ENCODE peak calls at places on chromosomes 11 and 22, in nine cellular contexts. One of them, this sample, is unnamed.

GRCh38 chr11:116233581-116233980 is 539.2 kb downstream of the BUD13 start:
- DNase-seq in esophagus muscularis mucosa: no peak
- DNase-seq in transverse colon: no peak
- DNase-seq in HCT116: no peak
- DNase-seq in suprapubic skin: no peak
- DNase-seq in vagina: no peak
- DNase-seq in sigmoid colon: no peak
- DNase-seq in H1: no peak
- DNase-seq in K562: no peak
- DNase-seq in this sample: no peak

GRCh38 chr22:40249286-40249685 is 71.6 kb downstream of the TNRC6B start:
- DNase-seq in esophagus muscularis mucosa: no peak
- DNase-seq in transverse colon: no peak
- DNase-seq in HCT116: no peak
- DNase-seq in suprapubic skin: no peak
- DNase-seq in vagina: no peak
- DNase-seq in sigmoid colon: no peak
- DNase-seq in H1: no peak
- DNase-seq in K562: no peak
- DNase-seq in this sample: no peak

GRCh38 chr11:133926466-133927246 is 30.1 kb downstream of the IGSF9B start:
- DNase-seq in esophagus muscularis mucosa: no peak
- DNase-seq in transverse colon: no peak
- DNase-seq in HCT116: no peak
- DNase-seq in suprapubic skin: no peak
- DNase-seq in vagina: no peak
- DNase-seq in sigmoid colon: no peak
- DNase-seq in H1: no peak
- DNase-seq in K562: no peak
- DNase-seq in this sample: no peak

GRCh38 chr11:61152816-61153592 is 8.2 kb downstream of the VPS37C start:
- DNase-seq in esophagus muscularis mucosa: no peak
- DNase-seq in transverse colon: no peak
- DNase-seq in HCT116: no peak
- DNase-seq in suprapubic skin: no peak
- DNase-seq in vagina: no peak
- DNase-seq in sigmoid colon: peak
- DNase-seq in H1: no peak
- DNase-seq in K562: no peak
- DNase-seq in this sample: no peak

GRCh38 chr22:45804986-45805325 is 133.3 kb downstream of the ATXN10 start:
- DNase-seq in esophagus muscularis mucosa: no peak
- DNase-seq in transverse colon: no peak
- DNase-seq in HCT116: peak
- DNase-seq in suprapubic skin: no peak
- DNase-seq in vagina: no peak
- DNase-seq in sigmoid colon: no peak
- DNase-seq in H1: no peak
- DNase-seq in K562: no peak
- DNase-seq in this sample: no peak

GRCh38 chr11:114059984-114060401 is 482 bp downstream of the ZBTB16 start:
- DNase-seq in esophagus muscularis mucosa: no peak
- DNase-seq in transverse colon: peak
- DNase-seq in HCT116: no peak
- DNase-seq in suprapubic skin: no peak
- DNase-seq in vagina: no peak
- DNase-seq in sigmoid colon: peak
- DNase-seq in H1: no peak
- DNase-seq in K562: peak
- DNase-seq in this sample: peak

GRCh38 chr11:46827995-46828394 is 18.1 kb downstream of the CKAP5 start:
- DNase-seq in esophagus muscularis mucosa: no peak
- DNase-seq in transverse colon: no peak
- DNase-seq in HCT116: no peak
- DNase-seq in suprapubic skin: no peak
- DNase-seq in vagina: no peak
- DNase-seq in sigmoid colon: no peak
- DNase-seq in H1: no peak
- DNase-seq in K562: no peak
- DNase-seq in this sample: no peak

GRCh38 chr11:124740277-124740882 is 638 bp downstream of the NRGN start:
- DNase-seq in esophagus muscularis mucosa: no peak
- DNase-seq in transverse colon: no peak
- DNase-seq in HCT116: no peak
- DNase-seq in suprapubic skin: peak
- DNase-seq in vagina: no peak
- DNase-seq in sigmoid colon: no peak
- DNase-seq in H1: no peak
- DNase-seq in K562: no peak
- DNase-seq in this sample: no peak

GRCh38 chr11:64842851-64843841 is 1.3 kb downstream of the CDC42BPG start:
- DNase-seq in esophagus muscularis mucosa: no peak
- DNase-seq in transverse colon: peak
- DNase-seq in HCT116: no peak
- DNase-seq in suprapubic skin: peak
- DNase-seq in vagina: no peak
- DNase-seq in sigmoid colon: no peak
- DNase-seq in H1: no peak
- DNase-seq in K562: peak
- DNase-seq in this sample: peak

GRCh38 chr11:70313945-70314344 is 43.5 kb downstream of the PPFIA1 start:
- DNase-seq in esophagus muscularis mucosa: no peak
- DNase-seq in transverse colon: no peak
- DNase-seq in HCT116: no peak
- DNase-seq in suprapubic skin: no peak
- DNase-seq in vagina: no peak
- DNase-seq in sigmoid colon: no peak
- DNase-seq in H1: no peak
- DNase-seq in K562: no peak
- DNase-seq in this sample: no peak

GRCh38 chr11:112241486-112241885 is 15.3 kb downstream of the PTS start:
- DNase-seq in esophagus muscularis mucosa: no peak
- DNase-seq in transverse colon: peak
- DNase-seq in HCT116: no peak
- DNase-seq in suprapubic skin: no peak
- DNase-seq in vagina: peak
- DNase-seq in sigmoid colon: peak
- DNase-seq in H1: no peak
- DNase-seq in K562: no peak
- DNase-seq in this sample: no peak

GRCh38 chr11:69055598-69056516 is 7.1 kb downstream of the TPCN2 start:
- DNase-seq in esophagus muscularis mucosa: no peak
- DNase-seq in transverse colon: peak
- DNase-seq in HCT116: no peak
- DNase-seq in suprapubic skin: no peak
- DNase-seq in vagina: no peak
- DNase-seq in sigmoid colon: peak
- DNase-seq in H1: no peak
- DNase-seq in K562: no peak
- DNase-seq in this sample: peak

GRCh38 chr11:118691926-118692830 is 12.7 kb upstream of the TREH start:
- DNase-seq in esophagus muscularis mucosa: no peak
- DNase-seq in transverse colon: peak
- DNase-seq in HCT116: no peak
- DNase-seq in suprapubic skin: no peak
- DNase-seq in vagina: no peak
- DNase-seq in sigmoid colon: no peak
- DNase-seq in H1: no peak
- DNase-seq in K562: no peak
- DNase-seq in this sample: no peak

GRCh38 chr11:19466314-19466713 is 225.6 kb upstream of the E2F8 start:
- DNase-seq in esophagus muscularis mucosa: no peak
- DNase-seq in transverse colon: no peak
- DNase-seq in HCT116: no peak
- DNase-seq in suprapubic skin: no peak
- DNase-seq in vagina: no peak
- DNase-seq in sigmoid colon: no peak
- DNase-seq in H1: no peak
- DNase-seq in K562: no peak
- DNase-seq in this sample: no peak

GRCh38 chr11:8018742-8019631 is 31.9 kb downstream of the EIF3F start:
- DNase-seq in esophagus muscularis mucosa: peak
- DNase-seq in transverse colon: peak
- DNase-seq in HCT116: no peak
- DNase-seq in suprapubic skin: peak
- DNase-seq in vagina: peak
- DNase-seq in sigmoid colon: peak
- DNase-seq in H1: no peak
- DNase-seq in K562: no peak
- DNase-seq in this sample: peak

GRCh38 chr11:113142508-113142907 is 171.9 kb upstream of the TTC12 start:
- DNase-seq in esophagus muscularis mucosa: no peak
- DNase-seq in transverse colon: no peak
- DNase-seq in HCT116: no peak
- DNase-seq in suprapubic skin: no peak
- DNase-seq in vagina: peak
- DNase-seq in sigmoid colon: no peak
- DNase-seq in H1: no peak
- DNase-seq in K562: no peak
- DNase-seq in this sample: no peak

GRCh38 chr11:45379162-45379863 is 93.2 kb upstream of the SYT13 start:
- DNase-seq in esophagus muscularis mucosa: no peak
- DNase-seq in transverse colon: no peak
- DNase-seq in HCT116: no peak
- DNase-seq in suprapubic skin: no peak
- DNase-seq in vagina: no peak
- DNase-seq in sigmoid colon: no peak
- DNase-seq in H1: no peak
- DNase-seq in K562: no peak
- DNase-seq in this sample: no peak

GRCh38 chr22:37626556-37627075 is 12.9 kb upstream of the SH3BP1 start:
- DNase-seq in esophagus muscularis mucosa: no peak
- DNase-seq in transverse colon: peak
- DNase-seq in HCT116: no peak
- DNase-seq in suprapubic skin: peak
- DNase-seq in vagina: no peak
- DNase-seq in sigmoid colon: no peak
- DNase-seq in H1: no peak
- DNase-seq in K562: no peak
- DNase-seq in this sample: no peak

GRCh38 chr11:112516261-112516660 is 255.6 kb upstream of the PLET1 start:
- DNase-seq in esophagus muscularis mucosa: peak
- DNase-seq in transverse colon: no peak
- DNase-seq in HCT116: no peak
- DNase-seq in suprapubic skin: no peak
- DNase-seq in vagina: no peak
- DNase-seq in sigmoid colon: no peak
- DNase-seq in H1: no peak
- DNase-seq in K562: no peak
- DNase-seq in this sample: no peak

GRCh38 chr11:72930011-72930410 is 115.8 kb downstream of the ATG16L2 start:
- DNase-seq in esophagus muscularis mucosa: no peak
- DNase-seq in transverse colon: no peak
- DNase-seq in HCT116: no peak
- DNase-seq in suprapubic skin: no peak
- DNase-seq in vagina: no peak
- DNase-seq in sigmoid colon: no peak
- DNase-seq in H1: no peak
- DNase-seq in K562: no peak
- DNase-seq in this sample: no peak

GRCh38 chr11:121367434-121367833 is 74.9 kb downstream of the SC5D start:
- DNase-seq in esophagus muscularis mucosa: no peak
- DNase-seq in transverse colon: no peak
- DNase-seq in HCT116: no peak
- DNase-seq in suprapubic skin: no peak
- DNase-seq in vagina: no peak
- DNase-seq in sigmoid colon: no peak
- DNase-seq in H1: no peak
- DNase-seq in K562: no peak
- DNase-seq in this sample: no peak

GRCh38 chr11:74004694-74005615 is 3.9 kb downstream of the UCP3 start:
- DNase-seq in esophagus muscularis mucosa: no peak
- DNase-seq in transverse colon: peak
- DNase-seq in HCT116: no peak
- DNase-seq in suprapubic skin: no peak
- DNase-seq in vagina: no peak
- DNase-seq in sigmoid colon: peak
- DNase-seq in H1: no peak
- DNase-seq in K562: peak
- DNase-seq in this sample: peak
- TF ChIP-seq POLR2AphosphoS5 in esophagus muscularis mucosa: no peak
- TF ChIP-seq POLR2AphosphoS5 in transverse colon: no peak
- TF ChIP-seq POLR2AphosphoS5 in HCT116: no peak
- TF ChIP-seq POLR2AphosphoS5 in suprapubic skin: no peak
- TF ChIP-seq POLR2AphosphoS5 in vagina: no peak
- TF ChIP-seq POLR2AphosphoS5 in sigmoid colon: no peak
- TF ChIP-seq POLR2AphosphoS5 in H1: no peak
- TF ChIP-seq POLR2AphosphoS5 in K562: no peak
- TF ChIP-seq POLR2AphosphoS5 in this sample: no peak

DNA sequence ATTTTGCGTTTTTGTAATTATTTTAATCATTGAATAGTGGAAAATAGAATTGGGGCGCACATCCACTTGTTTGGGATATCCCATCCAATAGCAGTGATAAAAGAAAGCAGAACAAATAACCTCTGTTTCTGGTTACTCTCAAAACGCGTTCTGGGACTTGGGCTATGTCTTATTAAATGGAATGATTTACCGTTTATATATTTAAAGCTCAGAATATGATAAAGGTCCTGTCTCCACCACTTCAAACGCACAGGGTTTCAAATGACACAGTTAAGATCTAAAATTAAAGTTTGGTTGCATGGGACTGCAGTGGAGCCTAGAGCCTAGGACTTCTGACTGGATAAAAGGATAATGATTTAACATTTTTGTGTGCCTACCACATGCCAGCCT is 2.3 kb upstream of the HSPA8 start:
- DNase-seq in esophagus muscularis mucosa: no peak
- DNase-seq in transverse colon: no peak
- DNase-seq in HCT116: no peak
- DNase-seq in suprapubic skin: no peak
- DNase-seq in vagina: no peak
- DNase-seq in sigmoid colon: no peak
- DNase-seq in H1: no peak
- DNase-seq in K562: no peak
- DNase-seq in this sample: no peak
- H3K27ac ChIP-seq in esophagus muscularis mucosa: peak
- H3K27ac ChIP-seq in transverse colon: peak
- H3K27ac ChIP-seq in HCT116: peak
- H3K27ac ChIP-seq in suprapubic skin: peak
- H3K27ac ChIP-seq in vagina: peak
- H3K27ac ChIP-seq in sigmoid colon: peak
- H3K27ac ChIP-seq in H1: no peak
- H3K27ac ChIP-seq in K562: peak
- H3K27ac ChIP-seq in this sample: peak

GRCh38 chr11:120326228-120326627 is 1.1 kb downstream of the TLCD5 start:
- DNase-seq in esophagus muscularis mucosa: no peak
- DNase-seq in transverse colon: no peak
- DNase-seq in HCT116: no peak
- DNase-seq in suprapubic skin: no peak
- DNase-seq in vagina: no peak
- DNase-seq in sigmoid colon: no peak
- DNase-seq in H1: no peak
- DNase-seq in K562: no peak
- DNase-seq in this sample: no peak
- H3K4me3 ChIP-seq in esophagus muscularis mucosa: peak
- H3K4me3 ChIP-seq in transverse colon: no peak
- H3K4me3 ChIP-seq in HCT116: peak
- H3K4me3 ChIP-seq in suprapubic skin: peak
- H3K4me3 ChIP-seq in vagina: no peak
- H3K4me3 ChIP-seq in sigmoid colon: peak
- H3K4me3 ChIP-seq in H1: peak
- H3K4me3 ChIP-seq in K562: no peak
- H3K4me3 ChIP-seq in this sample: peak

GRCh38 chr22:22865311-22866072 is 22.1 kb upstream of the IGLL5 start:
- DNase-seq in esophagus muscularis mucosa: peak
- DNase-seq in transverse colon: peak
- DNase-seq in HCT116: no peak
- DNase-seq in suprapubic skin: no peak
- DNase-seq in vagina: peak
- DNase-seq in sigmoid colon: no peak
- DNase-seq in H1: no peak
- DNase-seq in K562: no peak
- DNase-seq in this sample: no peak
- TF ChIP-seq POLR2AphosphoS5 in esophagus muscularis mucosa: peak
- TF ChIP-seq POLR2AphosphoS5 in transverse colon: peak
- TF ChIP-seq POLR2AphosphoS5 in HCT116: no peak
- TF ChIP-seq POLR2AphosphoS5 in suprapubic skin: no peak
- TF ChIP-seq POLR2AphosphoS5 in vagina: no peak
- TF ChIP-seq POLR2AphosphoS5 in sigmoid colon: no peak
- TF ChIP-seq POLR2AphosphoS5 in H1: no peak
- TF ChIP-seq POLR2AphosphoS5 in K562: no peak
- TF ChIP-seq POLR2AphosphoS5 in this sample: peak

This sample was measured in stomach.